ENCODE peak calls at places on chromosomes 16 and 17, in ten cellular contexts. F, Y, E, J, K, H, T, C, D and N are unnamed samples.

GRCh38 chr17:39676198-39676819 is 8.1 kb downstream of the PNMT start:
- DNase-seq in F (no peak), Y (peak), E (no peak), J (no peak), K (peak), H (no peak), T (peak), C (peak), D (no peak), N (no peak)

GRCh38 chr17:2374549-2375285 is 26.1 kb downstream of the MNT start:
- DNase-seq in F (no peak), Y (no peak), E (no peak), J (no peak), K (no peak), H (no peak), T (no peak), C (no peak), D (no peak), N (no peak)

GRCh38 chr16:19748389-19749110 is 30.5 kb downstream of the IQCK start:
- DNase-seq in F (no peak), Y (no peak), E (no peak), J (no peak), K (no peak), H (no peak), T (no peak), C (no peak), D (no peak), N (no peak)

GRCh38 chr16:87416826-87417471 is 24.8 kb downstream of the MAP1LC3B start:
- DNase-seq in F (no peak), Y (no peak), E (no peak), J (no peak), K (no peak), H (peak), T (peak), C (peak), D (peak), N (no peak)

GRCh38 chr16:25089346-25089745 is 22.2 kb upstream of the LCMT1 start:
- DNase-seq in F (no peak), Y (no peak), E (no peak), J (no peak), K (no peak), H (no peak), T (no peak), C (no peak), D (no peak), N (no peak)

GRCh38 chr17:4836221-4836620 is 3.1 kb downstream of the MINK1 start:
- DNase-seq in F (no peak), Y (no peak), E (no peak), J (no peak), K (no peak), H (no peak), T (no peak), C (no peak), D (no peak), N (no peak)

GRCh38 chr17:78697122-78697845 is 84.8 kb downstream of the CYTH1 start:
- DNase-seq in F (no peak), Y (no peak), E (no peak), J (no peak), K (no peak), H (peak), T (peak), C (no peak), D (no peak), N (no peak)

GRCh38 chr17:71109697-71110096 is 940.4 kb downstream of the KCNJ2 start:
- DNase-seq in F (no peak), Y (no peak), E (no peak), J (no peak), K (no peak), H (peak), T (no peak), C (no peak), D (no peak), N (no peak)

GRCh38 chr17:48002208-48002919 is 31.5 kb downstream of the CDK5RAP3 start:
- DNase-seq in F (no peak), Y (no peak), E (no peak), J (no peak), K (peak), H (peak), T (peak), C (peak), D (no peak), N (no peak)

GRCh38 chr16:31427441-31428276 is 501 bp downstream of the COX6A2 start:
- DNase-seq in F (peak), Y (peak), E (no peak), J (no peak), K (peak), H (no peak), T (no peak), C (no peak), D (no peak), N (no peak)

GRCh38 chr17:34308376-34308775 is 10.9 kb upstream of the CCL8 start:
- DNase-seq in F (no peak), Y (peak), E (no peak), J (no peak), K (no peak), H (no peak), T (no peak), C (no peak), D (no peak), N (no peak)

GRCh38 chr16:4327782-4328579 is 12.1 kb downstream of the GLIS2 start:
- DNase-seq in F (no peak), Y (peak), E (peak), J (no peak), K (peak), H (peak), T (peak), C (peak), D (peak), N (no peak)

GRCh38 chr16:31113420-31114124 is 3.9 kb upstream of the KAT8 start:
- DNase-seq in F (no peak), Y (no peak), E (no peak), J (no peak), K (no peak), H (no peak), T (no peak), C (no peak), D (no peak), N (no peak)

GRCh38 chr16:70018254-70018653 is 67.1 kb downstream of the CLEC18A start:
- DNase-seq in F (peak), Y (no peak), E (no peak), J (peak), K (peak), H (peak), T (peak), C (peak), D (peak), N (no peak)